ENCODE peak calls at places on chromosomes 12 and 14, in four cellular contexts. Z, L, E and M are unnamed samples.

GRCh38 chr12:72178244-72178643 is 93.9 kb upstream of the TRHDE start:
- DNase-seq in Z (no peak), L (no peak), E (no peak), M (no peak)

GRCh38 chr14:58875613-58876012 is 237.9 kb downstream of the DACT1 start:
- DNase-seq in Z (no peak), L (no peak), E (no peak), M (no peak)

GRCh38 chr12:32502693-32503510 is 103.5 kb downstream of the FGD4 start:
- DNase-seq in Z (no peak), L (peak; percentile 95), E (peak; percentile 80), M (peak; percentile 83)

GRCh38 chr12:46217686-46218508 is 50.9 kb downstream of the SLC38A1 start:
- DNase-seq in Z (no peak), L (no peak), E (no peak), M (no peak)

GRCh38 chr14:24481622-24482324 is 26.3 kb downstream of the CMA1 start:
- DNase-seq in Z (peak; percentile 46), L (peak; percentile 13), E (peak; percentile 53), M (peak; percentile 7)

GRCh38 chr14:96889091-96889490 is 91.9 kb downstream of the VRK1 start:
- DNase-seq in Z (no peak), L (no peak), E (no peak), M (no peak)

GRCh38 chr12:62211510-62211909 is 48.7 kb upstream of the USP15 start:
- DNase-seq in Z (no peak), L (no peak), E (peak; percentile 33), M (peak; percentile 16)

GRCh38 chr12:53078425-53079225 is 565 bp downstream of the SPRYD3 start:
- DNase-seq in Z (no peak), L (peak; percentile 63), E (peak; percentile 73), M (no peak)

GRCh38 chr12:131092911-131093901 is 139.5 kb downstream of the ADGRD1 start:
- DNase-seq in Z (peak; percentile 30), L (no peak), E (peak; percentile 21), M (no peak)

GRCh38 chr14:64584185-64584584 is 34.4 kb downstream of the PPP1R36 start:
- DNase-seq in Z (no peak), L (no peak), E (no peak), M (no peak)

GRCh38 chr12:84891106-84891838 is 21.3 kb downstream of the SLC6A15 start:
- DNase-seq in Z (no peak), L (peak; percentile 18), E (no peak), M (peak; percentile 36)

GRCh38 chr12:93145086-93145485 is 216.0 kb upstream of the EEA1 start:
- DNase-seq in Z (no peak), L (no peak), E (no peak), M (peak; percentile 63)

GRCh38 chr14:80364274-80364673 is 153.0 kb upstream of the DIO2 start:
- DNase-seq in Z (no peak), L (peak; percentile 19), E (peak; percentile 35), M (peak; percentile 14)

GRCh38 chr12:100141998-100142850 is 450 bp downstream of the BLTP3B start:
- DNase-seq in Z (peak; percentile 62), L (peak; percentile 69), E (peak; percentile 70), M (peak; percentile 23)

GRCh38 chr12:130953783-130954543 is at the start of gene ADGRD1:
- DNase-seq in Z (peak; percentile 81), L (peak; percentile 2), E (peak; percentile 74), M (peak; percentile 56)

GRCh38 chr12:105860556-105861207 is 278.1 kb downstream of the NUAK1 start:
- DNase-seq in Z (no peak), L (no peak), E (no peak), M (no peak)

GRCh38 chr12:4051616-4052015 is 178.4 kb upstream of the PARP11 start:
- DNase-seq in Z (no peak), L (no peak), E (no peak), M (no peak)

GRCh38 chr12:70451528-70451927 is 85.4 kb downstream of the KCNMB4 start:
- DNase-seq in Z (no peak), L (no peak), E (no peak), M (no peak)

GRCh38 chr12:93547778-93548177 is 24.7 kb upstream of the SOCS2 start:
- DNase-seq in Z (no peak), L (no peak), E (no peak), M (no peak)

GRCh38 chr12:53977596-53978464 is 3.1 kb upstream of the HOTAIR start:
- DNase-seq in Z (no peak), L (no peak), E (no peak), M (peak; percentile 59)

GRCh38 chr14:35342160-35343010 is 50.2 kb downstream of the PSMA6 start:
- DNase-seq in Z (no peak), L (peak; percentile 53), E (peak; percentile 84), M (peak; percentile 38)

GRCh38 chr12:29149691-29150382 is 759 bp downstream of the FAR2 start:
- DNase-seq in Z (no peak), L (no peak), E (no peak), M (no peak)

GRCh38 chr14:77303417-77304156 is 17.1 kb downstream of the POMT2 start:
- DNase-seq in Z (no peak), L (peak; percentile 97), E (peak; percentile 100), M (peak; percentile 97)

GRCh38 chr14:104865069-104865630 is at the start of gene CEP170B:
- DNase-seq in Z (peak; percentile 37), L (peak; percentile 85), E (peak; percentile 81), M (peak; percentile 42)

GRCh38 chr12:106841471-106842302 is 67.2 kb downstream of the RIC8B start:
- DNase-seq in Z (no peak), L (peak; percentile 80), E (peak; percentile 69), M (peak; percentile 60)

GRCh38 chr12:29783773-29784666 is at the start of gene TMTC1:
- DNase-seq in Z (peak; percentile 64), L (peak; percentile 84), E (peak; percentile 87), M (peak; percentile 62)

GRCh38 chr12:6430124-6430989 is 14.4 kb upstream of the CD27 start:
- DNase-seq in Z (peak; percentile 87), L (peak; percentile 97), E (peak; percentile 100), M (peak; percentile 99)

GRCh38 chr12:2652011-2652400 is 142.8 kb upstream of the FKBP4 start:
- DNase-seq in Z (no peak), L (no peak), E (no peak), M (no peak)

GRCh38 chr12:9662488-9662887 is 7.0 kb upstream of the CLEC2D start:
- DNase-seq in Z (no peak), L (no peak), E (no peak), M (no peak)

GRCh38 chr14:56666294-56666693 is 86.7 kb downstream of the TMEM260 start:
- DNase-seq in Z (no peak), L (no peak), E (no peak), M (no peak)

GRCh38 chr12:116423053-116423452 is 136.1 kb upstream of the MAP1LC3B2 start:
- DNase-seq in Z (no peak), L (peak; percentile 94), E (peak; percentile 85), M (peak; percentile 97)

GRCh38 chr14:75280831-75281690 is 2.4 kb downstream of the FOS start:
- DNase-seq in Z (no peak), L (peak; percentile 59), E (peak; percentile 50), M (peak; percentile 69)

GRCh38 chr14:75283162-75283883 is 4.7 kb downstream of the FOS start:
- DNase-seq in Z (peak; percentile 69), L (peak; percentile 77), E (peak; percentile 55), M (peak; percentile 93)

GRCh38 chr14:75282166-75282547 is 3.5 kb downstream of the FOS start:
- DNase-seq in Z (no peak), L (peak; percentile 84), E (peak; percentile 48), M (peak; percentile 88)

GRCh38 chr14:75280448-75280830 is 1.8 kb downstream of the FOS start:
- DNase-seq in Z (no peak), L (peak; percentile 48), E (peak; percentile 29), M (no peak)

DNA sequence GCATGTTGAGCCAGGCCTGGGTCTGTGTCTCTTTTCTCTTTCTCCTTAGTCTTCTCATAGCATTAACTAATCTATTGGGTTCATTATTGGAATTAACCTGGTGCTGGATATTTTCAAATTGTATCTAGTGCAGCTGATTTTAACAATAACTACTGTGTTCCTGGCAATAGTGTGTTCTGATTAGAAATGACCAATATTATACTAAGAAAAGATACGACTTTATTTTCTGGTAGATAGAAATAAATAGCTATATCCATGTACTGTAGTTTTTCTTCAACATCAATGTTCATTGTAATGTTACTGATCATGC is 3.0 kb downstream of the FOS start:
- DNase-seq in Z (no peak), L (no peak), E (no peak), M (no peak)
- H3K4me3 ChIP-seq in Z (peak overlapping the region; percentile 87), L (peak overlapping the region; percentile 3), E (peak overlapping the region; percentile 5), M (no peak overlapping the region)

DNA sequence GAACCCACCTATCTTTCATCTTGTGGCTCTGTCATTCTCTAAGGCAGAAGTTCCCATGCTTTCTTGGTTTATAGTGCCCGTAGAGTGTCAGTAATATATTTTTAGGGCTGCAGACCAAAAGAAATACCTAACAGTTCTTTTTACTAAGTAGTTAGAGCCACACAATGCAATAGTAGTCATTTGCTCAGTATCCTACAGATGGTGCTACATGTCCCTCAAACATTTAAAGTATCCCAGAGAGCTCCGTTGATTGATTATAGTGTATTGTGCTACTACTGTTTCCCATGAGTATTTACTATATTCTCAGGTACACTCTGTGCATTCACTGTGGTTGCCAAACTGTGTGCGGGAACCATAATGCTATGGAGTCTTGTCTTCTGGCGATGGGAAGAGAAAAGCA is 4.7 kb upstream of the PLBD1 start:
- DNase-seq in Z (no peak), L (no peak), E (no peak), M (no peak)
- H3K4me3 ChIP-seq in Z (no peak overlapping the region), L (no peak overlapping the region), E (no peak overlapping the region), M (no peak overlapping the region)

GRCh38 chr12:52054231-52054837 is 3.1 kb downstream of the NR4A1 start:
- DNase-seq in Z (no peak), L (no peak), E (no peak), M (no peak)

GRCh38 chr12:52050116-52050770 is 999 bp upstream of the NR4A1 start:
- DNase-seq in Z (no peak), L (no peak), E (no peak), M (peak; percentile 55)

GRCh38 chr12:52050771-52051541 is at the start of gene NR4A1:
- DNase-seq in Z (peak; percentile 97), L (peak; percentile 98), E (peak; percentile 99), M (peak; percentile 98)

GRCh38 chr12:52053570-52054209 is 2.4 kb downstream of the NR4A1 start:
- DNase-seq in Z (no peak), L (no peak), E (no peak), M (peak; percentile 49)

GRCh38 chr12:52052471-52053186 is 1.4 kb downstream of the NR4A1 start:
- DNase-seq in Z (no peak), L (no peak), E (no peak), M (peak; percentile 18)
- H3K4me3 ChIP-seq in Z (peak overlapping the region; percentile 54), L (no peak overlapping the region), E (peak overlapping the region; percentile 85), M (peak overlapping the region; percentile 70)

GRCh38 chr12:123764109-123764508 is 2.0 kb downstream of the DNAH10 start:
- DNase-seq in Z (no peak), L (no peak), E (no peak), M (no peak)

GRCh38 chr12:123765504-123766035 is 3.5 kb downstream of the DNAH10 start:
- DNase-seq in Z (no peak), L (no peak), E (no peak), M (no peak)

GRCh38 chr12:123761841-123762714 is at the start of gene DNAH10:
- DNase-seq in Z (peak; percentile 39), L (peak; percentile 40), E (peak; percentile 52), M (peak; percentile 13)

GRCh38 chr12:123763093-123763492 is 992 bp downstream of the DNAH10 start:
- DNase-seq in Z (no peak), L (no peak), E (no peak), M (no peak)

DNA sequence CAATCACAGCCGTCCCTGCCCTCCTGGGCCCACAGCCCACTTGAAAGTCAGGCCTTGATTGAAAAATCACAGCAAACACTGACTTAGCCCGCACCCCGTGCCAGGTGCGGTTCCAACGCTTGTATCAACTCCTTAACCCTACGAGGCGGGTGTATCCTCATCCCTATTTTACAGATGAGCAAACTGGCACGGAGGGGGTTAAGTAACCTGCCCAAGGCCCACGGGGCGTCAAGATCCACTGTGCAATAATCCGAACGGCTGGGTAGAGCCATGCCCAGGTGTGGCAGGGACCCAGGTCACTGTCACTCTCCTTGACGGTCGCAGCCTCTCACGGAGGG is 583 bp downstream of the DNAH10 start:
- DNase-seq in Z (no peak), L (no peak), E (no peak), M (no peak)
- H3K4me3 ChIP-seq in Z (peak overlapping the region; percentile 47), L (peak overlapping the region; percentile 74), E (peak overlapping the region; percentile 61), M (peak overlapping the region; percentile 60)